ENCODE peak calls at places on chromosomes 16 and 17, in ten cellular contexts. X is tibial nerve, T is body of pancreas, O is ovary, S is stomach, K is right lobe of liver, D is A549, R is IMR-90, V is uterus, E is gastrocnemius medialis. U is an unnamed sample.

GRCh38 chr16:55991843-55992242 is 116.7 kb upstream of the CES5A start:
- DNase-seq in E (no peak), R (no peak), D (no peak), V (no peak), O (no peak), K (no peak), T (no peak), S (no peak), X (no peak), U (no peak)

GRCh38 chr17:30565073-30565935 is 88.1 kb downstream of the GOSR1 start:
- DNase-seq in R (no peak), X (no peak), V (no peak), T (no peak), D (peak), K (no peak), E (no peak), S (peak), O (no peak), U (peak)

GRCh38 chr16:66904846-66905632 is 13.6 kb downstream of the CDH16 start:
- DNase-seq in V (no peak), R (peak), E (no peak), T (no peak), D (no peak), X (no peak), O (peak), K (no peak), S (peak), U (peak)

GRCh38 chr17:1773755-1774181 is 11.9 kb downstream of the SERPINF1 start:
- DNase-seq in E (no peak), S (no peak), V (peak), K (no peak), D (no peak), T (no peak), X (no peak), O (peak), R (no peak), U (no peak)

GRCh38 chr16:51243836-51244483 is 92.9 kb upstream of the SALL1 start:
- DNase-seq in T (peak), V (peak), S (peak), X (no peak), D (peak), E (no peak), K (peak), R (peak), O (no peak), U (no peak)

GRCh38 chr16:60582528-60582927 is 1453.7 kb downstream of the CDH8 start:
- DNase-seq in D (no peak), S (no peak), V (no peak), X (no peak), T (no peak), R (no peak), K (no peak), E (no peak), O (no peak), U (no peak)

GRCh38 chr17:32007463-32008298 is 498 bp downstream of the LRRC37B start:
- DNase-seq in V (peak), S (no peak), T (peak), O (peak), R (peak), X (no peak), E (peak), K (peak), D (peak), U (no peak)

GRCh38 chr16:56789360-56789759 is 59.4 kb downstream of the NUP93 start:
- DNase-seq in T (peak), D (peak), K (no peak), R (peak), S (peak), E (peak), O (peak), V (peak), X (no peak), U (peak)

GRCh38 chr16:21720533-21720932 is 56.8 kb downstream of the OTOA start:
- DNase-seq in R (no peak), E (no peak), D (no peak), S (no peak), X (no peak), T (no peak), K (no peak), V (no peak), O (no peak), U (no peak)

GRCh38 chr16:30499284-30499683 is 26.7 kb downstream of the ITGAL start:
- DNase-seq in V (no peak), K (no peak), S (no peak), X (no peak), E (no peak), O (no peak), D (no peak), R (no peak), T (no peak), U (no peak)

GRCh38 chr16:80663078-80663477 is 122.3 kb downstream of the DYNLRB2 start:
- DNase-seq in T (no peak), R (no peak), X (no peak), D (no peak), O (no peak), K (no peak), S (no peak), E (no peak), V (no peak), U (no peak)

GRCh38 chr16:85385463-85386331 is 227.4 kb upstream of the GSE1 start:
- DNase-seq in X (no peak), D (no peak), K (peak), O (peak), R (no peak), V (peak), S (no peak), E (no peak), T (no peak), U (no peak)

GRCh38 chr16:47643610-47644009 is 182.5 kb downstream of the PHKB start:
- DNase-seq in D (no peak), S (no peak), R (no peak), T (no peak), V (no peak), K (no peak), E (no peak), X (no peak), O (no peak), U (no peak)

GRCh38 chr17:78683031-78683961 is 98.8 kb downstream of the CYTH1 start:
- DNase-seq in D (no peak), R (no peak), E (no peak), K (no peak), O (no peak), T (no peak), X (no peak), S (no peak), V (no peak), U (no peak)
- TF ChIP-seq POLR2A in D (no peak), R (no peak), E (no peak), K (no peak), O (no peak), T (no peak), X (no peak), S (no peak), V (no peak), U (no peak)

DNA sequence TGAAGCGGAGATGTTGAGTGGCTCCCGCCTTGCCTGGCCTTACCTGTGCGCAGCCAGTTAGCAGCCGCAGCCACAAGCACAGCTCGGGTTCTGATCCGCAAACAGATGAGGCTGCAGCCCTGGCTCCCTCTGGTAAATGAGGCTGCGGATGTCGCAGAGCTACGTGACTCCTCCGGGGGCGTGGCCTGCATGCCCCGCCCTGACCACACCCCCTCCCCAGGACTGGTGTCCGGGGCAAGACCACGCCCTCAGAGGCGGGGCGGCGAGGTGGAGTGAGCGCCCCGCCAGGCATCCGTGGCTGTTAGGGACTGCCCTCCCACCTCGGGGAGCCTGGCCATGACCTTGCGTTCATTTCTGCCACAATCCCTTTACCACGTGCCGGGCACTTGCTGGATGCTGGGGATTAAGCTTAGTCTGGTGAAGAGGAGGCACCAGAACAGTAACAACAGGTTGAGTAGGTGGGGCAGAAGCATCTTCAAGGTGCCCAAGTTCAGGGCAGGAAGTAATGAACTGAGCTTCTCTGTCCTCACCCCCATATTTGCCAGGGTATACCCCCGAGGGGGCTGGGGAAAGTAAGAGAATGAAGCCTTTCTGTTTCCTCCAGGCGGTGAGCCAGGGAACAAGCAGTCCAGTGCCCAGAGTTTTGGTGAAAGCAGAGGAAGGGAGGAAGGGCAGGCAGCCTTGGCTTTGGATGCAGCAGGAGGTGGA is at the start of gene ALDOC:
- DNase-seq in O (peak), S (peak), E (peak), R (peak), D (peak), T (peak), X (peak), V (peak), K (peak), U (peak)
- H3K4me3 ChIP-seq in O (peak), S (peak), E (peak), R (peak), D (no peak), T (no peak), X (peak), V (peak), K (peak), U (no peak)

GRCh38 chr17:72421128-72422092 is 300.6 kb downstream of the SOX9 start:
- DNase-seq in E (peak), O (no peak), T (peak), R (peak), S (peak), K (no peak), D (peak), V (no peak), X (no peak), U (no peak)
- TF ChIP-seq POLR2A in E (no peak), O (no peak), T (no peak), R (no peak), S (no peak), K (no peak), D (no peak), V (no peak), X (no peak), U (no peak)

GRCh38 chr16:87391950-87392822 is at the start of gene MAP1LC3B:
- DNase-seq in R (peak), E (peak), S (peak), K (peak), X (peak), D (peak), O (peak), T (peak), V (peak), U (peak)

GRCh38 chr16:87391324-87391949 is 699 bp upstream of the MAP1LC3B start:
- DNase-seq in T (peak), O (peak), V (peak), E (peak), X (peak), D (peak), K (peak), S (peak), R (no peak), U (peak)

GRCh38 chr16:87395181-87395842 is 3.2 kb downstream of the MAP1LC3B start:
- DNase-seq in K (no peak), S (no peak), X (no peak), O (no peak), T (no peak), D (no peak), V (no peak), R (no peak), E (no peak), U (peak)

GRCh38 chr16:87392823-87393679 is 915 bp downstream of the MAP1LC3B start:
- DNase-seq in V (peak), K (peak), R (peak), X (no peak), D (peak), E (no peak), O (peak), T (peak), S (peak), U (peak)

DNA sequence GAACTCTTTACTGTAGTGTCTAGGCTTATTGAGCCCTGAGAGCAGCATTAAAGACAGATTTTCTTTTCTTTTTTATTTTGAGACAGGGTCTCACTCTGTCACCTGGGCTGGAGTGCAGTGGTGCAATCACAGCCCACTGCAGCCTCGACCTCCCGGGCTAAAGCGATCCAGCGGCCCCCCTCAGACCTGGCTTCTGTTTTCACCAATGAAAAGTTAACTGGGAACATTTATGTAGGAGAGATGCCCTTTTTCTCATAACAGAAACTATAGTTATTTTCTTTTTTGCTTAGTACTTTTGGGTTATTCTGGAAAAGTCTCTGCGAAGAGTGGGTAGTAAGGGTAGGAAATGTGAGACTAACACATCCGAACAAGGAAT is 1.5 kb downstream of the MAP1LC3B start:
- DNase-seq in E (no peak), O (no peak), X (no peak), S (no peak), K (no peak), V (no peak), D (no peak), T (no peak), R (no peak), U (peak)
- H3K4me3 ChIP-seq in E (peak), O (peak), X (peak), S (peak), K (peak), V (peak), D (peak), T (no peak), R (peak), U (no peak)

U was measured in lower leg skin.